ENCODE peak calls at places on chromosome 12, in ten cellular contexts. E, X, H, P, U, A, T, R, N and B are unnamed samples.
A peak's percentile ranks its signal among the peaks of the same experiment; 100 is the strongest.

GRCh38 chr12:121783771-121784170 is 9.7 kb downstream of the RHOF start:
- DNase-seq in E (no peak), X (no peak), H (no peak), P (no peak), U (no peak), A (no peak), T (no peak), R (no peak), N (no peak), B (peak; percentile 70)

GRCh38 chr12:72271401-72271740 is 799 bp upstream of the TRHDE start:
- DNase-seq in E (no peak), X (peak; percentile 22), H (no peak), P (peak; percentile 71), U (peak; percentile 62), A (peak; percentile 50), T (no peak), R (no peak), N (peak; percentile 64), B (no peak)

GRCh38 chr12:108911915-108912314 is 32.0 kb downstream of the DAO start:
- DNase-seq in E (no peak), X (no peak), H (no peak), P (no peak), U (no peak), A (no peak), T (no peak), R (no peak), N (no peak), B (no peak)

GRCh38 chr12:93441111-93441616 is 583 bp downstream of the UBE2N start:
- DNase-seq in E (peak; percentile 69), X (peak; percentile 42), H (no peak), P (peak; percentile 22), U (peak; percentile 74), A (peak; percentile 92), T (peak; percentile 70), R (peak; percentile 51), N (peak; percentile 77), B (no peak)

GRCh38 chr12:4273651-4274395 is at the start of gene CCND2:
- DNase-seq in E (peak; percentile 85), X (peak; percentile 91), H (peak; percentile 95), P (peak; percentile 68), U (peak; percentile 96), A (peak; percentile 94), T (peak; percentile 97), R (peak; percentile 90), N (peak; percentile 92), B (peak; percentile 81)

GRCh38 chr12:68080577-68080976 is 79.0 kb downstream of the IFNG start:
- DNase-seq in E (no peak), X (no peak), H (peak; percentile 91), P (no peak), U (no peak), A (no peak), T (no peak), R (peak; percentile 48), N (no peak), B (no peak)

GRCh38 chr12:25106818-25107217 is 88.1 kb downstream of the DNAI7 start:
- DNase-seq in E (no peak), X (no peak), H (no peak), P (no peak), U (no peak), A (no peak), T (no peak), R (no peak), N (no peak), B (no peak)

GRCh38 chr12:9098463-9099026 is 17.2 kb downstream of the A2M start:
- DNase-seq in E (no peak), X (no peak), H (no peak), P (no peak), U (no peak), A (no peak), T (no peak), R (no peak), N (no peak), B (no peak)

GRCh38 chr12:24708718-24709117 is 240.2 kb downstream of the BCAT1 start:
- DNase-seq in E (no peak), X (no peak), H (no peak), P (no peak), U (no peak), A (no peak), T (no peak), R (no peak), N (no peak), B (no peak)

DNA sequence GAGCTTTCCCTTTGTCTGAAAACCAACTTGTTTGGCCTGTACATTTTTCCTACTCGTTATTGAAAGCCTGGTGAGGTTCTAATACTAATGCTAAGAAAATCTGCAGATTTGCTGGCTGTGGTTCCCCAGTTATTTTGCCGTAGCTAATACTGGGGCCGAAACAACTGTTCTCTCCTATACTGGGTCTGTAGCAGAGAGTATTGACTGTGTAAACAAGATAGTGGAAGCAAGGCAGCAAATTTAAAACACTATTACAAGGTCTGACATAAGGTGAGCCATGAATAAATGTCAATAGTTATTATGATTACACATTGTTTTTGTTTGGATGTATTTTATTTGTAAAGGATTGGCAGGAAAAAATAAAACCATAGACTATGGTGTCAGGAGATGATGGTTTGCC is 1244.0 kb downstream of the AACS start:
- DNase-seq in E (no peak), X (no peak), H (no peak), P (no peak), U (no peak), A (no peak), T (no peak), R (no peak), N (no peak), B (no peak)
- H3K4me3 ChIP-seq in E (no peak overlapping the region), X (no peak overlapping the region), H (no peak overlapping the region), P (no peak overlapping the region), U (no peak overlapping the region), A (no peak overlapping the region), T (no peak overlapping the region), R (no peak overlapping the region), N (no peak overlapping the region), B (no peak overlapping the region)

GRCh38 chr12:46219147-46219891 is 49.5 kb downstream of the SLC38A1 start:
- DNase-seq in E (no peak), X (no peak), H (no peak), P (no peak), U (no peak), A (no peak), T (no peak), R (no peak), N (no peak), B (no peak)

GRCh38 chr12:46219892-46220655 is 48.8 kb downstream of the SLC38A1 start:
- DNase-seq in E (no peak), X (no peak), H (no peak), P (peak; percentile 92), U (no peak), A (no peak), T (peak; percentile 83), R (no peak), N (no peak), B (peak; percentile 81)

GRCh38 chr12:46218509-46219095 is 50.2 kb downstream of the SLC38A1 start:
- DNase-seq in E (no peak), X (no peak), H (no peak), P (no peak), U (no peak), A (no peak), T (peak; percentile 83), R (peak; percentile 32), N (no peak), B (no peak)

GRCh38 chr12:46214668-46215429 is 54.0 kb downstream of the SLC38A1 start:
- DNase-seq in E (no peak), X (no peak), H (no peak), P (peak; percentile 25), U (no peak), A (peak; percentile 88), T (peak; percentile 19), R (peak; percentile 85), N (no peak), B (no peak)

DNA sequence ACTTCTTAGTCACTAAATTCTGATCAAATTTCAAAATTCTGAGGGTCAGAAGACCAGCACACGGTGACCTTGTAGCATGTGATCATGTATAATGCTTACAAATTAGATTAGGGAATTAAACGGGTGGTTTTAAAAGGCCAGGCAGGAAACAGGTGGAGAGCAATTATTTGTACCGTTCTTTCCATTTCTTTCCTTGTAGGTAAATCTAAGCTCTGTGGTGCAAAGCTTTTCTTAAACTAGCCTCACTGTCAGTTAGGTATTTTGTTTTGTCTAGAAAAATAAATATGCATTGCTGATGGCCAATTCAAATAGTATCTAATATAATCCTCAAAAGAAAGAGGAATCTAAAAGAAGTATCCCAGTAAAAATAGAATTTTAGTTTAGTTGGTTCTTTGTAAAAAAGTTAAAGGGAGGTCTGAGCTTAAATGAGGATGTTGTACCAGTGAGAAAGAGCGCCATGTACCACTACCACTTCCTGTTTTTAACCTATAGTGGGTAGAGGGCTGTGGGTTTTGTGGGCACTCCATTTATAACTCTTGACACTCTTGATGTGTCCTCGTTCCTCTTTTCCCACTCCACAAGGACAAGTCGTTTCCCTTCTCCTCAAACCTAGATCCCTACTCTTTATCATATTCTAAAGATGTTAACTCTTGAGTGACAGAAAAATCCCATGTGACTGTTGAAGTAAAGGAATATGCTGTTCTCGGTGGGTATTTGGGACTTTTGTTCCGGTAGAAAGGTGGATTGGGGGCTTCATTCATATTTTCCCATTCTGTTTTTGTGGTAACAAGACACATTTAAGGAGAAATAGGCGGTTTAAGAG is 50.9 kb downstream of the SLC38A1 start:
- DNase-seq in E (no peak), X (no peak), H (no peak), P (no peak), U (no peak), A (no peak), T (peak; percentile 96), R (peak; percentile 87), N (no peak), B (no peak)
- TF ChIP-seq CTCF in E (no peak), X (no peak), H (no peak), P (no peak), U (no peak), A (no peak), T (no peak), R (no peak), N (no peak), B (no peak)

DNA sequence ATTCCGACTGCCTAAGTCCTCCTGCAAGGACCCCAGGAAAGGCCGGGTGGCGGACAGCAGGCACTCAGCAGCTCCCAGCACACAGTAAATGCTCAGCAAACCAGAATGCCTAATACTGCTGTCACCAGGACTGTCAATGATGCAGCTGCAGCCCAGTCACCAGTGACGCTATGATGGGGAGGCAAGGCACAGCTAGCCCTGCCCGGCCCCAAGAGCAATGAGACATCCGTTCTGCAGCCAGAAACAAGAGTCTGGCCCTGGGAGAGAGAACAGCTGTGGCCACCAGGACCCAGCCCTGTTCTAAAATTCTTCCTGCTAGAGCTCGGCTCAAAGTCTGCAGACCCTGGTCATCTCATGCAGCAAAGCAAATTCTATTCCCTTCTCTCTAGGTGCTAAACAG is 69.8 kb downstream of the NCOR2 start:
- DNase-seq in E (no peak), X (peak; percentile 50), H (no peak), P (peak; percentile 93), U (peak; percentile 87), A (peak; percentile 75), T (no peak), R (no peak), N (no peak), B (peak; percentile 96)
- H3K4me3 ChIP-seq in E (no peak overlapping the region), X (no peak overlapping the region), H (no peak overlapping the region), P (no peak overlapping the region), U (no peak overlapping the region), A (no peak overlapping the region), T (no peak overlapping the region), R (no peak overlapping the region), N (no peak overlapping the region), B (no peak overlapping the region)

DNA sequence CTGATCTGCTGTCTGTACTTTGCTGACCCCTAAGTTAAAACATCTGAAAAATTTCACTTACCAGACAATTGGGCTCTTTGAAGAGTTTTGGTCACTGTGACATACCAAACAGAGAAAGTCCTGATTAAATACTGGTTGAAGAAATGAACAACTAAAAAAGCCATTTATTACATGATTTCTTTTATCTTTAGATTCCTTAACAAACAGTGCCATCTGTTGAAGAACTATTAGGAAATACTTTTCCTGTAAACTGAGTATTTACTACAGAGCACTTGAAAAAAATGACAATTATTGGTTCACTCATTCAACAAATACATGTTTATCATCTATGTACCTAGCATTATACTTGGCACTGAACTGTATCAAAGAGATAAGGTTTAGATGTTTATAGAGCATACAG is 6.5 kb upstream of the WASHC4 start:
- DNase-seq in E (no peak), X (no peak), H (no peak), P (no peak), U (no peak), A (no peak), T (peak; percentile 24), R (no peak), N (no peak), B (peak; percentile 48)
- TF ChIP-seq CTCF in E (no peak), X (peak; percentile 2), H (no peak), P (no peak), U (peak; percentile 16), A (no peak), T (no peak), R (no peak), N (peak; percentile 6), B (no peak)